ENCODE peak calls at places on chromosomes 4 and X, in four cellular contexts. K is GM23248, Q is MM.1S, E is mammary epithelial cell. A is an unnamed sample.

GRCh38 chrX:40262641-40263560 is 165.1 kb upstream of the BCOR start:
- DNase-seq in E (peak; percentile 29), Q (no peak), K (peak; percentile 65), A (peak; percentile 22)

GRCh38 chr4:35252866-35253265 is 991.4 kb downstream of the ARAP2 start:
- DNase-seq in Q (no peak), E (no peak), K (no peak), A (no peak)

GRCh38 chrX:53798281-53798680 is 111.8 kb upstream of the HUWE1 start:
- DNase-seq in Q (peak; percentile 28), E (no peak), K (no peak), A (no peak)

GRCh38 chr4:39613093-39613656 is 25.5 kb downstream of the SMIM14 start:
- DNase-seq in K (peak; percentile 56), E (peak; percentile 10), Q (no peak), A (peak; percentile 29)

GRCh38 chr4:83708500-83709175 is 172.7 kb downstream of the GPAT3 start:
- DNase-seq in K (no peak), Q (no peak), E (no peak), A (no peak)

GRCh38 chrX:38154818-38155217 is 65.9 kb downstream of the SRPX start:
- DNase-seq in Q (no peak), K (peak; percentile 24), E (no peak), A (no peak)

GRCh38 chr4:144289687-144290433 is 149.3 kb upstream of the GYPA start:
- DNase-seq in K (no peak), E (no peak), Q (no peak), A (no peak)

GRCh38 chr4:1723131-1723801 is 1.9 kb downstream of the TACC3 start:
- DNase-seq in E (no peak), K (no peak), Q (no peak), A (no peak)

GRCh38 chrX:134685662-134686061 is 27.4 kb upstream of the PLAC1 start:
- DNase-seq in K (peak; percentile 24), Q (no peak), E (no peak), A (no peak)

GRCh38 chrX:46694549-46694948 is 64.4 kb downstream of the SLC9A7 start:
- DNase-seq in E (no peak), K (no peak), Q (no peak), A (no peak)

GRCh38 chrX:46703980-46704379 is 54.9 kb downstream of the SLC9A7 start:
- DNase-seq in E (no peak), K (no peak), Q (no peak), A (no peak)

GRCh38 chrX:46693149-46693548 is 65.8 kb downstream of the SLC9A7 start:
- DNase-seq in K (no peak), E (no peak), Q (no peak), A (no peak)

DNA sequence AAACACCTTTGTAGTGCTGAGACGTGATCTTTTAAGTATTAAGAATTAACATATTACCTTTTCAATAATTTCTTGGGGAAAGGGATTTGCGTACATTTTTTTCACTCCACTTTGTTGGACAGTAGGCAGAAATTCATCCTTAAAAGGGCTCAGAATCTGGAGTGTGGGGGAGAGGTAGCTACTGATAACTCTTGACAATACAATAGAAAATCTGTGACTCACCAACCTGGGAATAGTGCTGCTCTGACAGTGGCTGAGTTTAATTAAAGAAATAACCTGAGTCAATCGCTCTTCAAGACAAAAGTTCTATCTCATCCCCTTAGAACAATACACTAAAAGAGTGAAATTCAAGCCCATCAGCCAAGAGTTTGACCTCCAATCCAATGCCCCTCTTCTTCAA is 60.2 kb downstream of the SLC9A7 start:
- DNase-seq in K (no peak), Q (no peak), E (peak; percentile 25), A (no peak)
- TF ChIP-seq EZH2 in K (no peak), Q (no peak), E (no peak), A (no peak)

DNA sequence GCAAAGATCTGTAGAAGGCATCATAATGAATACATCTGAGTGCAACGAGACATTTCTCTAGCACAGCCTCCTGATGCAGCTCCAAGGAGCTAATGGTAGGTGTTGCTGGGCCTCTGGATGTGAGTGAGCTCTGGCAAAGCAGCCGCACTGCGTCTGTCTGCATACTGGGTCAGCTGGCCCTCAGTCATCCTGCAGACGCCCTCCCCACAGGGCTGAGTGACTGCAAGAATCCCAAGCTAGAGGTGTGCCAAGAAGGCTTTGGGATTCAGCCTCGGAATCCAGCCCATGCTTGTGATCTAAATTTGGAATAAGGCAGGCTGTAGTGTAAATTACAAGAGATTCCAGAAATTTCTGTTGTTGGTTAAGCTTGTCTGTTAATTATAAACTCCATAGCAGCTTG is 18.5 kb downstream of the HERC3 start:
- DNase-seq in E (no peak), K (peak; percentile 86), Q (no peak), A (no peak)
- H3K4me1 ChIP-seq in E (peaks cover 65% of the 10 kb centered on the region), K (peaks cover 63% of the 10 kb centered on the region), Q (no peaks in the 10 kb centered on the region), A (peaks cover 54% of the 10 kb centered on the region)

GRCh38 chr4:165872443-165873297 is at the start of gene TLL1:
- DNase-seq in K (no peak), Q (no peak), E (peak; percentile 45), A (peak; percentile 50)
- TF ChIP-seq EZH2 in K (no peak), Q (no peak), E (no peak), A (no peak)

GRCh38 chrX:19133784-19134183 is 11.5 kb upstream of the ADGRG2 start:
- DNase-seq in E (no peak), K (no peak), Q (no peak), A (no peak)

GRCh38 chrX:19137064-19137463 is 14.8 kb upstream of the ADGRG2 start:
- DNase-seq in E (no peak), K (peak; percentile 4), Q (no peak), A (no peak)
- H3K4me1 ChIP-seq in E (no peaks in the 10 kb centered on the region), K (no peaks in the 10 kb centered on the region), Q (no peaks in the 10 kb centered on the region), A (no peaks in the 10 kb centered on the region)

GRCh38 chr4:76726631-76727030 is 171.3 kb downstream of the SOWAHB start:
- DNase-seq in K (no peak), E (no peak), Q (no peak), A (no peak)
- TF ChIP-seq EZH2 in K (no peak), E (no peak), Q (no peak), A (no peak)

A was measured in endothelial cell of umbilical vein.